ENCODE peak calls at places on chromosomes 1 and 21, in seven cellular contexts. One of them, this sample, is unnamed.

GRCh38 chr1:228830954-228831481 is 95.7 kb downstream of the RHOU start:
- DNase-seq in mammary epithelial cell: peak
- DNase-seq in ascending aorta: no peak
- DNase-seq in GM13977: peak
- DNase-seq in lower lobe of right lung: no peak
- DNase-seq in GM12865: peak
- DNase-seq in PC-3: peak
- DNase-seq in this sample: peak

GRCh38 chr1:69246109-69246508 is 321.6 kb upstream of the LRRC7 start:
- DNase-seq in ascending aorta: no peak
- DNase-seq in lower lobe of right lung: no peak
- DNase-seq in PC-3: no peak
- DNase-seq in GM12865: no peak
- DNase-seq in mammary epithelial cell: no peak
- DNase-seq in GM13977: no peak
- DNase-seq in this sample: no peak

GRCh38 chr1:85134583-85135455 is 66.0 kb downstream of the SYDE2 start:
- DNase-seq in ascending aorta: no peak
- DNase-seq in mammary epithelial cell: peak
- DNase-seq in PC-3: peak
- DNase-seq in GM12865: no peak
- DNase-seq in GM13977: no peak
- DNase-seq in lower lobe of right lung: peak
- DNase-seq in this sample: peak

GRCh38 chr1:84635261-84635848 is 54.9 kb downstream of the SSX2IP start:
- DNase-seq in lower lobe of right lung: no peak
- DNase-seq in GM12865: no peak
- DNase-seq in ascending aorta: no peak
- DNase-seq in PC-3: no peak
- DNase-seq in GM13977: no peak
- DNase-seq in mammary epithelial cell: no peak
- DNase-seq in this sample: no peak

GRCh38 chr1:241749041-241749798 is 97.1 kb downstream of the WDR64 start:
- DNase-seq in GM13977: no peak
- DNase-seq in mammary epithelial cell: peak
- DNase-seq in PC-3: peak
- DNase-seq in lower lobe of right lung: no peak
- DNase-seq in GM12865: no peak
- DNase-seq in ascending aorta: no peak
- DNase-seq in this sample: no peak

GRCh38 chr1:237054313-237054712 is 12.3 kb downstream of the RYR2 start:
- DNase-seq in GM12865: no peak
- DNase-seq in mammary epithelial cell: no peak
- DNase-seq in lower lobe of right lung: no peak
- DNase-seq in ascending aorta: no peak
- DNase-seq in PC-3: no peak
- DNase-seq in GM13977: no peak
- DNase-seq in this sample: no peak

GRCh38 chr1:246335126-246335525 is 172.0 kb downstream of the SMYD3 start:
- DNase-seq in mammary epithelial cell: no peak
- DNase-seq in lower lobe of right lung: no peak
- DNase-seq in ascending aorta: no peak
- DNase-seq in PC-3: peak
- DNase-seq in GM13977: no peak
- DNase-seq in GM12865: no peak
- DNase-seq in this sample: no peak

GRCh38 chr1:83917961-83918360 is 81.0 kb downstream of the TTLL7 start:
- DNase-seq in lower lobe of right lung: no peak
- DNase-seq in PC-3: no peak
- DNase-seq in mammary epithelial cell: no peak
- DNase-seq in GM12865: no peak
- DNase-seq in ascending aorta: no peak
- DNase-seq in GM13977: no peak
- DNase-seq in this sample: no peak

GRCh38 chr1:236689713-236690569 is 3.6 kb downstream of the ACTN2 start:
- DNase-seq in PC-3: no peak
- DNase-seq in ascending aorta: no peak
- DNase-seq in lower lobe of right lung: no peak
- DNase-seq in mammary epithelial cell: peak
- DNase-seq in GM12865: no peak
- DNase-seq in GM13977: no peak
- DNase-seq in this sample: no peak

GRCh38 chr1:37930246-37931142 is 16.4 kb downstream of the INPP5B start:
- DNase-seq in GM13977: no peak
- DNase-seq in mammary epithelial cell: peak
- DNase-seq in PC-3: peak
- DNase-seq in ascending aorta: peak
- DNase-seq in lower lobe of right lung: peak
- DNase-seq in GM12865: peak
- DNase-seq in this sample: peak

GRCh38 chr21:42120056-42120903 is 49.2 kb downstream of the UMODL1 start:
- DNase-seq in mammary epithelial cell: peak
- DNase-seq in ascending aorta: no peak
- DNase-seq in GM13977: no peak
- DNase-seq in GM12865: peak
- DNase-seq in PC-3: peak
- DNase-seq in lower lobe of right lung: no peak
- DNase-seq in this sample: peak

GRCh38 chr1:56838726-56839125 is 15.9 kb upstream of the C8A start:
- DNase-seq in lower lobe of right lung: no peak
- DNase-seq in ascending aorta: no peak
- DNase-seq in GM12865: no peak
- DNase-seq in mammary epithelial cell: no peak
- DNase-seq in GM13977: no peak
- DNase-seq in PC-3: no peak
- DNase-seq in this sample: no peak

GRCh38 chr1:89453123-89453972 is 71.3 kb upstream of the LRRC8B start:
- DNase-seq in lower lobe of right lung: no peak
- DNase-seq in GM13977: no peak
- DNase-seq in mammary epithelial cell: peak
- DNase-seq in GM12865: no peak
- DNase-seq in ascending aorta: no peak
- DNase-seq in PC-3: no peak
- DNase-seq in this sample: no peak

GRCh38 chr1:33740040-33740745 is 123.7 kb upstream of the HMGB4 start:
- DNase-seq in PC-3: no peak
- DNase-seq in GM13977: no peak
- DNase-seq in mammary epithelial cell: no peak
- DNase-seq in lower lobe of right lung: no peak
- DNase-seq in GM12865: no peak
- DNase-seq in ascending aorta: no peak
- DNase-seq in this sample: no peak

GRCh38 chr1:234069760-234070159 is 165.3 kb downstream of the SLC35F3 start:
- DNase-seq in GM13977: no peak
- DNase-seq in mammary epithelial cell: peak
- DNase-seq in ascending aorta: no peak
- DNase-seq in GM12865: peak
- DNase-seq in lower lobe of right lung: no peak
- DNase-seq in PC-3: peak
- DNase-seq in this sample: no peak

GRCh38 chr21:41967708-41968107 is 13.9 kb upstream of the C2CD2 start:
- DNase-seq in lower lobe of right lung: no peak
- DNase-seq in GM13977: no peak
- DNase-seq in ascending aorta: peak
- DNase-seq in mammary epithelial cell: no peak
- DNase-seq in GM12865: no peak
- DNase-seq in PC-3: no peak
- DNase-seq in this sample: no peak

GRCh38 chr1:32345289-32345827 is 9.3 kb upstream of the MARCKSL1 start:
- DNase-seq in mammary epithelial cell: no peak
- DNase-seq in GM12865: no peak
- DNase-seq in ascending aorta: no peak
- DNase-seq in lower lobe of right lung: no peak
- DNase-seq in PC-3: no peak
- DNase-seq in GM13977: no peak
- DNase-seq in this sample: no peak

GRCh38 chr1:156601122-156601830 is at the start of gene GPATCH4:
- DNase-seq in lower lobe of right lung: peak
- DNase-seq in ascending aorta: peak
- DNase-seq in PC-3: peak
- DNase-seq in mammary epithelial cell: peak
- DNase-seq in GM13977: peak
- DNase-seq in GM12865: peak
- DNase-seq in this sample: peak

GRCh38 chr1:156598125-156598524 is 3.2 kb downstream of the GPATCH4 start:
- DNase-seq in GM13977: no peak
- DNase-seq in PC-3: no peak
- DNase-seq in ascending aorta: no peak
- DNase-seq in mammary epithelial cell: no peak
- DNase-seq in lower lobe of right lung: no peak
- DNase-seq in GM12865: no peak
- DNase-seq in this sample: no peak

GRCh38 chr1:156600733-156601121 is 552 bp downstream of the GPATCH4 start:
- DNase-seq in PC-3: no peak
- DNase-seq in lower lobe of right lung: no peak
- DNase-seq in GM12865: peak
- DNase-seq in mammary epithelial cell: no peak
- DNase-seq in ascending aorta: no peak
- DNase-seq in GM13977: no peak
- DNase-seq in this sample: no peak

GRCh38 chr1:156598731-156599432 is 2.4 kb downstream of the GPATCH4 start:
- DNase-seq in ascending aorta: no peak
- DNase-seq in lower lobe of right lung: no peak
- DNase-seq in GM12865: no peak
- DNase-seq in GM13977: no peak
- DNase-seq in PC-3: no peak
- DNase-seq in mammary epithelial cell: no peak
- DNase-seq in this sample: no peak

GRCh38 chr1:156599811-156600210 is 1.5 kb downstream of the GPATCH4 start:
- DNase-seq in mammary epithelial cell: peak
- DNase-seq in ascending aorta: no peak
- DNase-seq in GM12865: peak
- DNase-seq in PC-3: peak
- DNase-seq in GM13977: no peak
- DNase-seq in lower lobe of right lung: no peak
- DNase-seq in this sample: no peak
- TF ChIP-seq CTCF in mammary epithelial cell: peak
- TF ChIP-seq CTCF in ascending aorta: no peak
- TF ChIP-seq CTCF in GM12865: no peak
- TF ChIP-seq CTCF in PC-3: no peak
- TF ChIP-seq CTCF in GM13977: no peak
- TF ChIP-seq CTCF in lower lobe of right lung: no peak
- TF ChIP-seq CTCF in this sample: no peak

GRCh38 chr1:166822385-166822784 is 16.9 kb upstream of the POGK start:
- DNase-seq in lower lobe of right lung: no peak
- DNase-seq in PC-3: peak
- DNase-seq in ascending aorta: no peak
- DNase-seq in GM12865: no peak
- DNase-seq in GM13977: no peak
- DNase-seq in mammary epithelial cell: no peak
- DNase-seq in this sample: no peak
- TF ChIP-seq CTCF in lower lobe of right lung: no peak
- TF ChIP-seq CTCF in PC-3: peak
- TF ChIP-seq CTCF in ascending aorta: no peak
- TF ChIP-seq CTCF in GM12865: peak
- TF ChIP-seq CTCF in GM13977: no peak
- TF ChIP-seq CTCF in mammary epithelial cell: peak
- TF ChIP-seq CTCF in this sample: no peak

GRCh38 chr1:201782353-201782752 is 46.6 kb upstream of the IPO9 start:
- DNase-seq in GM13977: no peak
- DNase-seq in ascending aorta: no peak
- DNase-seq in GM12865: no peak
- DNase-seq in lower lobe of right lung: no peak
- DNase-seq in PC-3: no peak
- DNase-seq in mammary epithelial cell: no peak
- DNase-seq in this sample: no peak

GRCh38 chr1:201783067-201783466 is 45.9 kb upstream of the IPO9 start:
- DNase-seq in PC-3: no peak
- DNase-seq in GM12865: no peak
- DNase-seq in mammary epithelial cell: no peak
- DNase-seq in GM13977: no peak
- DNase-seq in lower lobe of right lung: no peak
- DNase-seq in ascending aorta: no peak
- DNase-seq in this sample: no peak

GRCh38 chr1:201781447-201781846 is 47.5 kb upstream of the IPO9 start:
- DNase-seq in GM12865: no peak
- DNase-seq in lower lobe of right lung: no peak
- DNase-seq in mammary epithelial cell: no peak
- DNase-seq in ascending aorta: no peak
- DNase-seq in PC-3: no peak
- DNase-seq in GM13977: no peak
- DNase-seq in this sample: no peak

GRCh38 chr1:201785291-201785690 is 43.7 kb upstream of the IPO9 start:
- DNase-seq in ascending aorta: no peak
- DNase-seq in GM12865: no peak
- DNase-seq in lower lobe of right lung: no peak
- DNase-seq in mammary epithelial cell: peak
- DNase-seq in PC-3: peak
- DNase-seq in GM13977: no peak
- DNase-seq in this sample: no peak

DNA sequence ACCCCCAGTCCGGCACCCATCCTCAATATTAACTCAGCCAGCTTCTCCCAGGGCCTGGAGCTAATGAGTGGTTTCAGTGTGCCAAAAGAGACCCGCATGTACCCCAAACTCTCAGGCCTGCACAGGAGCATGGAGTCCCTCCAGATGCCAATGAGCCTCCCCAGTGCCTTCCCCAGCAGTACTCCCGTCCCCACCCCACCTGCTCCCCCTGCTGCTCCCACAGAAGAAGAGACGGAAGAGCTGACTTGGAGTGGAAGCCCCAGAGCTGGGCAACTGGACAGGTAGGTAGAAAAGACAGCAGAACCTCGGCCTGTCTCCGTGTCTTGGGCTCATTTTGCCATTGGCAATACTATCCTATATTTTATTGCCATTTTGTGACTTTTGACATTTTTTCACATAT is 45.4 kb upstream of the IPO9 start:
- DNase-seq in mammary epithelial cell: no peak
- DNase-seq in GM13977: no peak
- DNase-seq in ascending aorta: no peak
- DNase-seq in PC-3: no peak
- DNase-seq in GM12865: peak
- DNase-seq in lower lobe of right lung: no peak
- DNase-seq in this sample: no peak
- TF ChIP-seq CTCF in mammary epithelial cell: no peak
- TF ChIP-seq CTCF in GM13977: no peak
- TF ChIP-seq CTCF in ascending aorta: no peak
- TF ChIP-seq CTCF in PC-3: no peak
- TF ChIP-seq CTCF in GM12865: no peak
- TF ChIP-seq CTCF in lower lobe of right lung: no peak
- TF ChIP-seq CTCF in this sample: no peak

DNA sequence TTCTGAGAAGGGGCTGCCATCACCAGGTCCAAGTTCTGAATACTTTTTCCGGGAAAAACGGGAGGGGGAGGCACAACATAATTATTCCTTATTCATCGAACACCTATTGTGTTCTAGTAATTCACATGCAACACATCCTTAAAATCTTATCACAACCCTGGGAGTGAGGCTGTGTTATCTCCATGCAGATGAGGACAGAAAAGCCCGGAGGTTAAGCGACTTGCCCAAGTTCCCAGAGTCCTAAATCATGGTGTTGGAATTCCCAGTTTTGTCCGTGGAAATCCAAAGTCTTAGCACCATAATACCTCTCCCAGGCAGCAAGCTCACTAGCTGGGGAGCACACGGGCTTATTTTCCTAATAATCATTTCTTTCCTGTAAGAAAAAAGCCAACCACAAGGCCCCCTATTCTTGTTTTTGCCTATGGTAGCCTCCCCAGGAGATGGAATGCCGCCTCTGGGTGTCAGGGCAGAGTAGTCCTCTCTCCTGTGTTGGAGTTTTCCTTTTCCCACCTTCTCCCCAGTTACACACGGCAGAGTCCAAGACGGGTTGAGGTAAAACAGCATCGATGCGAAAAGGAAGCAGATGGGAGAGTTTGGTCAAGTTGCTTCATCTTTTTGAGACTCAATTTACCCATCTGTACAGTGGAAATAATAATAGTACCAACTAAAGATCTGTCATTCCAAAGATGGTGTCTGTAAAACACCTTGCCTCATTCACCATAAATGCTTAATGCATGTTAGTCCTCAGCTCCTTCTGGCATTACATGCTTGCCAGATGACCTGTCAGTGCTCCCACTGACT is 228.0 kb upstream of the TMEM51 start:
- DNase-seq in PC-3: no peak
- DNase-seq in lower lobe of right lung: no peak
- DNase-seq in GM12865: no peak
- DNase-seq in mammary epithelial cell: no peak
- DNase-seq in GM13977: no peak
- DNase-seq in ascending aorta: no peak
- DNase-seq in this sample: no peak
- TF ChIP-seq CTCF in PC-3: no peak
- TF ChIP-seq CTCF in lower lobe of right lung: no peak
- TF ChIP-seq CTCF in GM12865: no peak
- TF ChIP-seq CTCF in mammary epithelial cell: no peak
- TF ChIP-seq CTCF in GM13977: no peak
- TF ChIP-seq CTCF in ascending aorta: no peak
- TF ChIP-seq CTCF in this sample: peak